ENCODE peak calls at places on chromosome 16, in eight cellular contexts. F is C1 segment of cervical spinal cord, M is NCI-H146, T is T follicular helper cell, W is mucosa of descending colon, J is fibroblast of lung, Z is thoracic aorta, I is tibial artery. L is an unnamed sample.

GRCh38 chr16:75506567-75506966 is 11.3 kb upstream of the CHST6 start:
- DNase-seq in W (peak; percentile 49), I (peak; percentile 76), J (peak; percentile 68), M (no peak), F (peak; percentile 5), Z (no peak), T (no peak), L (no peak)

GRCh38 chr16:88943131-88943664 is 33.8 kb downstream of the CBFA2T3 start:
- DNase-seq in T (no peak), M (no peak), F (no peak), W (no peak), I (no peak), Z (no peak), J (no peak), L (no peak)

GRCh38 chr16:50215680-50216079 is 50.7 kb upstream of the ADCY7 start:
- DNase-seq in T (no peak), I (no peak), Z (no peak), J (no peak), W (no peak), F (no peak), M (no peak), L (no peak)

GRCh38 chr16:66429290-66429962 is 2.3 kb downstream of the BEAN1 start:
- DNase-seq in I (no peak), M (no peak), Z (no peak), F (no peak), W (no peak), J (no peak), T (no peak), L (no peak)

GRCh38 chr16:89655062-89655643 is 2.4 kb downstream of the CHMP1A start:
- DNase-seq in Z (no peak), T (no peak), W (peak; percentile 26), I (no peak), F (no peak), J (no peak), M (no peak), L (no peak)

GRCh38 chr16:21702259-21702658 is 38.5 kb downstream of the OTOA start:
- DNase-seq in W (no peak), J (no peak), Z (no peak), I (no peak), T (no peak), F (no peak), M (no peak), L (no peak)

GRCh38 chr16:80803341-80804060 is 897 bp downstream of the CDYL2 start:
- DNase-seq in F (no peak), I (no peak), J (peak; percentile 18), W (peak; percentile 47), Z (no peak), T (peak; percentile 18), M (no peak), L (no peak)

GRCh38 chr16:80739523-80739922 is 64.9 kb downstream of the CDYL2 start:
- DNase-seq in I (no peak), T (no peak), J (no peak), F (no peak), W (no peak), Z (no peak), M (no peak), L (no peak)

GRCh38 chr16:57999366-57999970 is 1.0 kb downstream of the ZNF319 start:
- DNase-seq in Z (no peak), W (no peak), T (no peak), J (peak; percentile 40), M (no peak), F (peak; percentile 9), I (no peak), L (no peak)

GRCh38 chr16:80693553-80693952 is 110.8 kb downstream of the CDYL2 start:
- DNase-seq in T (no peak), F (no peak), J (peak; percentile 75), W (no peak), Z (no peak), M (no peak), I (no peak), L (no peak)

GRCh38 chr16:20074089-20074956 is 633 bp upstream of the GPR139 start:
- DNase-seq in F (no peak), M (peak; percentile 9), Z (no peak), J (no peak), I (no peak), W (no peak), T (no peak), L (no peak)

GRCh38 chr16:14187517-14188338 is 116.6 kb downstream of the MRTFB start:
- DNase-seq in W (no peak), I (no peak), J (no peak), F (no peak), T (no peak), M (peak; percentile 82), Z (no peak), L (no peak)

GRCh38 chr16:379183-379960 is 2.4 kb downstream of the PGAP6 start:
- DNase-seq in I (no peak), T (no peak), F (no peak), Z (no peak), M (peak; percentile 95), J (no peak), W (peak; percentile 86), L (no peak)

GRCh38 chr16:29254676-29255495 is 151.6 kb downstream of the NPIPB11 start:
- DNase-seq in Z (no peak), T (no peak), J (no peak), W (no peak), F (no peak), M (no peak), I (peak; percentile 61), L (no peak)

GRCh38 chr16:24051125-24051524 is 205.0 kb upstream of the CACNG3 start:
- DNase-seq in I (no peak), W (no peak), T (no peak), Z (no peak), J (no peak), M (no peak), F (no peak), L (no peak)

GRCh38 chr16:57991551-57992059 is 8.9 kb downstream of the ZNF319 start:
- DNase-seq in T (no peak), M (no peak), I (no peak), F (no peak), Z (no peak), J (no peak), W (no peak), L (no peak)

GRCh38 chr16:17370233-17371013 is 100.3 kb downstream of the XYLT1 start:
- DNase-seq in T (no peak), I (no peak), Z (no peak), M (no peak), F (no peak), W (no peak), J (peak; percentile 85), L (no peak)

L was measured in uterus.